ENCODE peak calls at places on chromosomes 16 and 17, in nine cellular contexts. One of them, this sample, is unnamed.

GRCh38 chr16:57994778-57995177 is 5.7 kb downstream of the ZNF319 start:
- DNase-seq in ovary: no peak
- DNase-seq in GM23338: peak; percentile 68
- DNase-seq in heart left ventricle: peak; percentile 66
- DNase-seq in stomach: peak; percentile 59
- DNase-seq in uterus: no peak
- DNase-seq in tibial artery: peak; percentile 59
- DNase-seq in PC-9: peak; percentile 69
- DNase-seq in neural progenitor cell: peak; percentile 81
- DNase-seq in this sample: peak; percentile 37

GRCh38 chr17:77957215-77957868 is 1.2 kb upstream of the TNRC6C start:
- DNase-seq in ovary: no peak
- DNase-seq in GM23338: peak; percentile 38
- DNase-seq in heart left ventricle: no peak
- DNase-seq in stomach: no peak
- DNase-seq in uterus: no peak
- DNase-seq in tibial artery: no peak
- DNase-seq in PC-9: no peak
- DNase-seq in neural progenitor cell: peak; percentile 33
- DNase-seq in this sample: no peak

GRCh38 chr17:7959503-7960253 is 27.7 kb downstream of the CNTROB start:
- DNase-seq in ovary: no peak
- DNase-seq in GM23338: no peak
- DNase-seq in heart left ventricle: no peak
- DNase-seq in stomach: no peak
- DNase-seq in uterus: no peak
- DNase-seq in tibial artery: no peak
- DNase-seq in PC-9: no peak
- DNase-seq in neural progenitor cell: no peak
- DNase-seq in this sample: no peak

GRCh38 chr16:52469775-52470174 is 77.2 kb downstream of the TOX3 start:
- DNase-seq in ovary: no peak
- DNase-seq in GM23338: peak; percentile 54
- DNase-seq in heart left ventricle: no peak
- DNase-seq in stomach: no peak
- DNase-seq in uterus: no peak
- DNase-seq in tibial artery: no peak
- DNase-seq in PC-9: no peak
- DNase-seq in neural progenitor cell: no peak
- DNase-seq in this sample: no peak

GRCh38 chr16:70706948-70707465 is 21.2 kb upstream of the MTSS2 start:
- DNase-seq in ovary: peak; percentile 66
- DNase-seq in GM23338: no peak
- DNase-seq in heart left ventricle: no peak
- DNase-seq in stomach: no peak
- DNase-seq in uterus: peak; percentile 95
- DNase-seq in tibial artery: no peak
- DNase-seq in PC-9: peak; percentile 89
- DNase-seq in neural progenitor cell: no peak
- DNase-seq in this sample: no peak

GRCh38 chr17:6069611-6070279 is 434 bp upstream of the WSCD1 start:
- DNase-seq in ovary: no peak
- DNase-seq in GM23338: peak; percentile 21
- DNase-seq in heart left ventricle: no peak
- DNase-seq in stomach: no peak
- DNase-seq in uterus: no peak
- DNase-seq in tibial artery: no peak
- DNase-seq in PC-9: no peak
- DNase-seq in neural progenitor cell: no peak
- DNase-seq in this sample: no peak

GRCh38 chr17:30376621-30377452 is 1.9 kb upstream of the CPD start:
- DNase-seq in ovary: peak; percentile 29
- DNase-seq in GM23338: no peak
- DNase-seq in heart left ventricle: peak; percentile 69
- DNase-seq in stomach: no peak
- DNase-seq in uterus: no peak
- DNase-seq in tibial artery: no peak
- DNase-seq in PC-9: peak; percentile 51
- DNase-seq in neural progenitor cell: no peak
- DNase-seq in this sample: no peak

GRCh38 chr17:13321932-13322701 is 279.6 kb downstream of the HS3ST3A1 start:
- DNase-seq in ovary: no peak
- DNase-seq in GM23338: no peak
- DNase-seq in heart left ventricle: no peak
- DNase-seq in stomach: no peak
- DNase-seq in uterus: no peak
- DNase-seq in tibial artery: no peak
- DNase-seq in PC-9: no peak
- DNase-seq in neural progenitor cell: no peak
- DNase-seq in this sample: no peak

DNA sequence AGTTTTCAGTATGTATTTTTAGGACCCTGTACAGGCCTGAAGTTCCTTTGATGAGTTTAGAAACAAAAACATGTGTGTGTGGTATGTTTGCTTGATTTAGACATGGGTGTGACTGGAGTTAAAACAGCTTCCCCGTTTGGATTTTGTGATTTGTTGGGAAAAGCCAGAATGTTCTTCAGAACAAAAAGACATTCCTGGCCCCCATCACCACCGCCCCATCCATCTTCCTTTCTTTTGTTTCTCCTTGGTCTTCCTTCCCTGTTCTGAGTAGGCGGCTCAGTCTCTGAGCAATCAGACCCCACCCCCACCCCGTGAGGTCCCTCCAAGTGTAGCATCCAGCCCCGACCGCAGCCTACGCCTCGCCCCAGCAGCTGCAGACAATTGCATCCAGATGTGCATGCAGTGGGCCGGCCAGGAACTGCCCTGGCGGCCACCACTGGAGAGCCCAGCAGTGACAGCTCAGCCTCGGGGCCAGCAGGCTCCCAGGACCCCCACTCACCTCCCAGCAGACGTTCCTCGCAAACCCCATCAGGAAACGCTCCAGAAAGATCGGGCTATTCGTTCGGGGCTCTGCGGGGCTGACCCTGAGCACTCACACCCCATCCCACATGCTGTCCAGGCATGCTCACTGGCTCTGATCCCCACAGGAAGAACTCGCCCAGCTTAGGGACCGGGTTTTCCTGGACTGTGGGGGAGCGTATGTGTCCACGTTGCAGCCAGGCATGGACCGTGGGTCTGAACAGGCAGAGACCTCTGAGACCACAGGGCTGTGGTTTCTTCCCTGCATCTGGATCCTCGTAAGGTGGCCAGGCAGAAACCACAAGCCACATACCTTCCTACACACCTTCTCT is 99.8 kb upstream of the CDH5 start:
- DNase-seq in ovary: peak; percentile 75
- DNase-seq in GM23338: peak; percentile 28
- DNase-seq in heart left ventricle: peak; percentile 83
- DNase-seq in stomach: no peak
- DNase-seq in uterus: peak; percentile 83
- DNase-seq in tibial artery: peak; percentile 78
- DNase-seq in PC-9: no peak
- DNase-seq in neural progenitor cell: peak; percentile 48
- DNase-seq in this sample: no peak
- TF ChIP-seq CTCF in ovary: no peak
- TF ChIP-seq CTCF in GM23338: no peak
- TF ChIP-seq CTCF in heart left ventricle: no peak
- TF ChIP-seq CTCF in stomach: no peak
- TF ChIP-seq CTCF in uterus: no peak
- TF ChIP-seq CTCF in tibial artery: no peak
- TF ChIP-seq CTCF in PC-9: no peak
- TF ChIP-seq CTCF in neural progenitor cell: no peak
- TF ChIP-seq CTCF in this sample: no peak

GRCh38 chr17:76538941-76539340 is 903 bp upstream of the PRCD start:
- DNase-seq in ovary: no peak
- DNase-seq in GM23338: no peak
- DNase-seq in heart left ventricle: peak; percentile 16
- DNase-seq in stomach: no peak
- DNase-seq in uterus: no peak
- DNase-seq in tibial artery: no peak
- DNase-seq in PC-9: no peak
- DNase-seq in neural progenitor cell: no peak
- DNase-seq in this sample: no peak

GRCh38 chr17:76540381-76541300 is 797 bp downstream of the PRCD start:
- DNase-seq in ovary: peak; percentile 92
- DNase-seq in GM23338: peak; percentile 99
- DNase-seq in heart left ventricle: peak; percentile 96
- DNase-seq in stomach: peak; percentile 92
- DNase-seq in uterus: peak; percentile 96
- DNase-seq in tibial artery: peak; percentile 91
- DNase-seq in PC-9: peak; percentile 89
- DNase-seq in neural progenitor cell: peak; percentile 96
- DNase-seq in this sample: peak; percentile 93

GRCh38 chr17:76538281-76538931 is 897 bp upstream of the CYGB start:
- DNase-seq in ovary: peak; percentile 22
- DNase-seq in GM23338: peak; percentile 44
- DNase-seq in heart left ventricle: peak; percentile 68
- DNase-seq in stomach: no peak
- DNase-seq in uterus: no peak
- DNase-seq in tibial artery: no peak
- DNase-seq in PC-9: no peak
- DNase-seq in neural progenitor cell: peak; percentile 64
- DNase-seq in this sample: no peak

GRCh38 chr17:76537578-76538280 is at the start of gene CYGB:
- DNase-seq in ovary: no peak
- DNase-seq in GM23338: peak; percentile 69
- DNase-seq in heart left ventricle: peak; percentile 77
- DNase-seq in stomach: no peak
- DNase-seq in uterus: no peak
- DNase-seq in tibial artery: no peak
- DNase-seq in PC-9: no peak
- DNase-seq in neural progenitor cell: peak; percentile 70
- DNase-seq in this sample: no peak

GRCh38 chr17:76539631-76540271 is at the start of gene PRCD:
- DNase-seq in ovary: peak; percentile 33
- DNase-seq in GM23338: peak; percentile 66
- DNase-seq in heart left ventricle: peak; percentile 25
- DNase-seq in stomach: no peak
- DNase-seq in uterus: no peak
- DNase-seq in tibial artery: peak; percentile 20
- DNase-seq in PC-9: no peak
- DNase-seq in neural progenitor cell: peak; percentile 47
- DNase-seq in this sample: no peak
- H3K4me1 ChIP-seq in ovary: peaks cover 26% of the 10 kb centered on the region
- H3K4me1 ChIP-seq in GM23338: peaks cover 15% of the 10 kb centered on the region
- H3K4me1 ChIP-seq in heart left ventricle: peaks cover 80% of the 10 kb centered on the region
- H3K4me1 ChIP-seq in stomach: peaks cover 55% of the 10 kb centered on the region
- H3K4me1 ChIP-seq in uterus: no peaks in the 10 kb centered on the region
- H3K4me1 ChIP-seq in tibial artery: peaks cover 37% of the 10 kb centered on the region
- H3K4me1 ChIP-seq in PC-9: peaks cover 13% of the 10 kb centered on the region
- H3K4me1 ChIP-seq in neural progenitor cell: peaks cover 33% of the 10 kb centered on the region
- H3K4me1 ChIP-seq in this sample: peaks cover 8% of the 10 kb centered on the region

GRCh38 chr17:38869647-38870258 is at the start of gene LASP1:
- DNase-seq in ovary: peak; percentile 89
- DNase-seq in GM23338: peak; percentile 88
- DNase-seq in heart left ventricle: peak; percentile 93
- DNase-seq in stomach: peak; percentile 92
- DNase-seq in uterus: peak; percentile 87
- DNase-seq in tibial artery: peak; percentile 89
- DNase-seq in PC-9: peak; percentile 88
- DNase-seq in neural progenitor cell: peak; percentile 94
- DNase-seq in this sample: no peak

GRCh38 chr17:38868095-38868967 is 1.5 kb upstream of the LASP1 start:
- DNase-seq in ovary: peak; percentile 71
- DNase-seq in GM23338: peak; percentile 74
- DNase-seq in heart left ventricle: peak; percentile 75
- DNase-seq in stomach: peak; percentile 44
- DNase-seq in uterus: peak; percentile 79
- DNase-seq in tibial artery: peak; percentile 75
- DNase-seq in PC-9: peak; percentile 42
- DNase-seq in neural progenitor cell: peak; percentile 65
- DNase-seq in this sample: no peak

GRCh38 chr17:38867179-38867994 is 2.5 kb upstream of the LASP1 start:
- DNase-seq in ovary: peak; percentile 67
- DNase-seq in GM23338: peak; percentile 79
- DNase-seq in heart left ventricle: no peak
- DNase-seq in stomach: peak; percentile 46
- DNase-seq in uterus: peak; percentile 77
- DNase-seq in tibial artery: peak; percentile 65
- DNase-seq in PC-9: peak; percentile 70
- DNase-seq in neural progenitor cell: peak; percentile 83
- DNase-seq in this sample: no peak

GRCh38 chr17:38870259-38871165 is 654 bp downstream of the LASP1 start:
- DNase-seq in ovary: peak; percentile 79
- DNase-seq in GM23338: peak; percentile 80
- DNase-seq in heart left ventricle: peak; percentile 84
- DNase-seq in stomach: peak; percentile 75
- DNase-seq in uterus: peak; percentile 77
- DNase-seq in tibial artery: peak; percentile 91
- DNase-seq in PC-9: peak; percentile 73
- DNase-seq in neural progenitor cell: peak; percentile 76
- DNase-seq in this sample: no peak

GRCh38 chr17:38868968-38869646 is 751 bp upstream of the LASP1 start:
- DNase-seq in ovary: peak; percentile 90
- DNase-seq in GM23338: peak; percentile 73
- DNase-seq in heart left ventricle: peak; percentile 89
- DNase-seq in stomach: peak; percentile 94
- DNase-seq in uterus: peak; percentile 95
- DNase-seq in tibial artery: peak; percentile 96
- DNase-seq in PC-9: peak; percentile 85
- DNase-seq in neural progenitor cell: peak; percentile 91
- DNase-seq in this sample: peak; percentile 79
- TF ChIP-seq CTCF in ovary: no peak
- TF ChIP-seq CTCF in GM23338: peak; percentile 56
- TF ChIP-seq CTCF in heart left ventricle: no peak
- TF ChIP-seq CTCF in stomach: no peak
- TF ChIP-seq CTCF in uterus: peak; percentile 25
- TF ChIP-seq CTCF in tibial artery: no peak
- TF ChIP-seq CTCF in PC-9: no peak
- TF ChIP-seq CTCF in neural progenitor cell: peak; percentile 38
- TF ChIP-seq CTCF in this sample: peak; percentile 26

GRCh38 chr17:63701477-63702222 is 1.7 kb upstream of the LIMD2 start:
- DNase-seq in ovary: no peak
- DNase-seq in GM23338: no peak
- DNase-seq in heart left ventricle: no peak
- DNase-seq in stomach: peak; percentile 41
- DNase-seq in uterus: no peak
- DNase-seq in tibial artery: no peak
- DNase-seq in PC-9: no peak
- DNase-seq in neural progenitor cell: no peak
- DNase-seq in this sample: no peak

GRCh38 chr17:63700528-63701441 is 860 bp upstream of the LIMD2 start:
- DNase-seq in ovary: no peak
- DNase-seq in GM23338: peak; percentile 75
- DNase-seq in heart left ventricle: peak; percentile 81
- DNase-seq in stomach: peak; percentile 27
- DNase-seq in uterus: peak; percentile 44
- DNase-seq in tibial artery: peak; percentile 70
- DNase-seq in PC-9: no peak
- DNase-seq in neural progenitor cell: peak; percentile 74
- DNase-seq in this sample: no peak

GRCh38 chr17:63702616-63703015 is 2.7 kb upstream of the LIMD2 start:
- DNase-seq in ovary: no peak
- DNase-seq in GM23338: no peak
- DNase-seq in heart left ventricle: no peak
- DNase-seq in stomach: no peak
- DNase-seq in uterus: no peak
- DNase-seq in tibial artery: no peak
- DNase-seq in PC-9: no peak
- DNase-seq in neural progenitor cell: no peak
- DNase-seq in this sample: no peak

GRCh38 chr17:63703029-63703428 is 3.1 kb upstream of the LIMD2 start:
- DNase-seq in ovary: no peak
- DNase-seq in GM23338: no peak
- DNase-seq in heart left ventricle: no peak
- DNase-seq in stomach: no peak
- DNase-seq in uterus: no peak
- DNase-seq in tibial artery: no peak
- DNase-seq in PC-9: no peak
- DNase-seq in neural progenitor cell: no peak
- DNase-seq in this sample: no peak

GRCh38 chr17:63702223-63702577 is 2.3 kb upstream of the LIMD2 start:
- DNase-seq in ovary: no peak
- DNase-seq in GM23338: no peak
- DNase-seq in heart left ventricle: no peak
- DNase-seq in stomach: peak; percentile 32
- DNase-seq in uterus: no peak
- DNase-seq in tibial artery: no peak
- DNase-seq in PC-9: no peak
- DNase-seq in neural progenitor cell: no peak
- DNase-seq in this sample: no peak
- H3K4me1 ChIP-seq in ovary: peaks cover 7% of the 10 kb centered on the region
- H3K4me1 ChIP-seq in GM23338: peaks cover 28% of the 10 kb centered on the region
- H3K4me1 ChIP-seq in heart left ventricle: peaks cover 40% of the 10 kb centered on the region
- H3K4me1 ChIP-seq in stomach: peaks cover 50% of the 10 kb centered on the region
- H3K4me1 ChIP-seq in uterus: no peaks in the 10 kb centered on the region
- H3K4me1 ChIP-seq in tibial artery: peaks cover 35% of the 10 kb centered on the region
- H3K4me1 ChIP-seq in PC-9: no peaks in the 10 kb centered on the region
- H3K4me1 ChIP-seq in neural progenitor cell: peaks cover 11% of the 10 kb centered on the region
- H3K4me1 ChIP-seq in this sample: peaks cover 27% of the 10 kb centered on the region